ENCODE peak calls at places on chromosome 11, in four cellular contexts. Y, O, W and Q are unnamed samples. For H3K27me3 and H3K36me3, the result is how much of the 10 kb centered on the place peaks cover.

GRCh38 chr11:34027516-34028406 is 23.8 kb upstream of the CAPRIN1 start:
- DNase-seq in Y (no peak), O (no peak), W (no peak), Q (no peak)

GRCh38 chr11:70597751-70598377 is 199.5 kb downstream of the CTTN start:
- DNase-seq in W (no peak), O (no peak), Y (no peak), Q (no peak)

GRCh38 chr11:113331988-113332387 is 17.6 kb downstream of the TTC12 start:
- DNase-seq in W (no peak), Y (no peak), O (no peak), Q (no peak)

GRCh38 chr11:57248780-57249383 is 11.8 kb upstream of the APLNR start:
- DNase-seq in O (peak), Y (peak), W (peak), Q (peak)

GRCh38 chr11:115618428-115618827 is 114.2 kb upstream of the CADM1 start:
- DNase-seq in O (no peak), W (no peak), Y (no peak), Q (no peak)

GRCh38 chr11:33296695-33297094 is 39.5 kb downstream of the HIPK3 start:
- DNase-seq in W (no peak), Y (no peak), O (no peak), Q (no peak)

GRCh38 chr11:117959438-117960149 is 26.6 kb upstream of the IL10RA start:
- DNase-seq in O (no peak), Y (no peak), W (no peak), Q (no peak)

GRCh38 chr11:22625448-22626287 is at the start of gene FANCF:
- DNase-seq in Y (peak), W (peak), O (peak), Q (peak)

GRCh38 chr11:61429346-61429690 is 457 bp downstream of the CPSF7 start:
- DNase-seq in O (peak), W (peak), Y (peak), Q (peak)

GRCh38 chr11:65852508-65853248 is 5.3 kb downstream of the CFL1 start:
- DNase-seq in Y (no peak), W (no peak), O (no peak), Q (peak)

GRCh38 chr11:32353884-32354283 is 81.5 kb downstream of the WT1 start:
- DNase-seq in O (no peak), Y (no peak), W (no peak), Q (no peak)

GRCh38 chr11:110472858-110473257 is 43.1 kb downstream of the FDX1 start:
- DNase-seq in W (no peak), Y (no peak), O (no peak), Q (no peak)

GRCh38 chr11:108734956-108735559 is 70.2 kb downstream of the DDX10 start:
- DNase-seq in W (no peak), Y (peak), O (no peak), Q (no peak)

GRCh38 chr11:66268953-66269906 is 791 bp downstream of the RAB1B start:
- DNase-seq in O (no peak), W (no peak), Y (peak), Q (peak)

GRCh38 chr11:77191823-77192495 is 63.9 kb downstream of the MYO7A start:
- DNase-seq in Y (peak), O (no peak), W (no peak), Q (peak)

GRCh38 chr11:29280452-29280851 is 736.4 kb downstream of the KCNA4 start:
- DNase-seq in Y (no peak), W (no peak), O (no peak), Q (no peak)

GRCh38 chr11:128318856-128319474 is 268.4 kb downstream of the ETS1 start:
- DNase-seq in O (no peak), W (no peak), Y (peak), Q (no peak)

GRCh38 chr11:36156486-36157150 is 132.6 kb downstream of the COMMD9 start:
- DNase-seq in O (no peak), Y (no peak), W (no peak), Q (no peak)

GRCh38 chr11:112797653-112798293 is 163.4 kb upstream of the NCAM1 start:
- DNase-seq in Y (peak), W (no peak), O (no peak), Q (peak)

GRCh38 chr11:113952070-113952469 is 22.8 kb upstream of the HTR3A start:
- DNase-seq in W (no peak), Y (no peak), O (no peak), Q (no peak)

GRCh38 chr11:27722117-27722844 is 22.0 kb upstream of the BDNF start:
- DNase-seq in W (no peak), O (no peak), Y (peak), Q (peak)

GRCh38 chr11:35845860-35846259 is 98.0 kb upstream of the LDLRAD3 start:
- DNase-seq in O (no peak), W (no peak), Y (no peak), Q (no peak)

GRCh38 chr11:127136438-127136837 is 135.9 kb upstream of the KIRREL3 start:
- DNase-seq in O (no peak), Y (peak), W (no peak), Q (no peak)

GRCh38 chr11:27837895-27838563 is 137.8 kb upstream of the BDNF start:
- DNase-seq in Y (no peak), W (no peak), O (no peak), Q (no peak)

GRCh38 chr11:34346551-34346950 is 11.3 kb downstream of the ABTB2 start:
- DNase-seq in Y (no peak), W (no peak), O (peak), Q (no peak)

GRCh38 chr11:1203505-1204271 is 19.2 kb upstream of the MUC5B start:
- DNase-seq in Y (no peak), O (peak), W (no peak), Q (peak)

GRCh38 chr11:536841-537621 is at the start of gene LRRC56:
- DNase-seq in W (peak), O (peak), Y (peak), Q (peak)

GRCh38 chr11:18495268-18495667 is 31.5 kb downstream of the TSG101 start:
- DNase-seq in W (no peak), O (no peak), Y (no peak), Q (no peak)

GRCh38 chr11:67493548-67494370 is 10.9 kb downstream of the AIP start:
- DNase-seq in Y (no peak), W (no peak), O (no peak), Q (peak)

GRCh38 chr11:130180491-130180890 is 20.9 kb downstream of the ST14 start:
- DNase-seq in Y (no peak), W (no peak), O (no peak), Q (no peak)

GRCh38 chr11:6681949-6682348 is 1.2 kb downstream of the MRPL17 start:
- DNase-seq in W (no peak), O (no peak), Y (peak), Q (no peak)

GRCh38 chr11:74269161-74269809 is 42.2 kb downstream of the P4HA3 start:
- DNase-seq in O (no peak), W (no peak), Y (no peak), Q (no peak)

GRCh38 chr11:44853674-44854073 is 97.0 kb downstream of the TP53I11 start:
- DNase-seq in W (no peak), Y (no peak), O (no peak), Q (no peak)
- H3K27me3 ChIP-seq in W (under half), Y (under half), O (under half), Q (under half)

DNA sequence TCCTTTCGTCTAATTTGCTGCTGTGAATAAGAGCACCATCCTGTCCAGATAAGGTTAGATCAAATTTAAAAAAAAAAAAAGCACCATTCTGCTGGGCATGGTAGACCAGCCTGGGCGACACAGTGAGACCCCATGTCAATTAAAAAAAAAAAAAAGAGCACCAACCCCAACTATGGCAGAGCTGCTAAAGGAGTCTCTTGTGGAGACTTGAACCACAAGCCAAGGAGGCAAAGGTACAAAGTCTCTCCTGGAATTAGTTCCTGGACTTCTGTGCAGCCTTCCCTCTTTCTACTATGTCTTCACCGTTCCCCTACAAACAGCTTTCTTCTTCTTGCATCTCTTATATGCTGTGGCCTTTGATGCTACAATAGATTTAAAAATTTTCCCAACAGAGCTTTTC is 1.3 kb downstream of the PIK3C2A start:
- DNase-seq in O (no peak), Y (no peak), W (no peak), Q (no peak)
- H3K4me3 ChIP-seq in O (peak), Y (peak), W (peak), Q (peak)

DNA sequence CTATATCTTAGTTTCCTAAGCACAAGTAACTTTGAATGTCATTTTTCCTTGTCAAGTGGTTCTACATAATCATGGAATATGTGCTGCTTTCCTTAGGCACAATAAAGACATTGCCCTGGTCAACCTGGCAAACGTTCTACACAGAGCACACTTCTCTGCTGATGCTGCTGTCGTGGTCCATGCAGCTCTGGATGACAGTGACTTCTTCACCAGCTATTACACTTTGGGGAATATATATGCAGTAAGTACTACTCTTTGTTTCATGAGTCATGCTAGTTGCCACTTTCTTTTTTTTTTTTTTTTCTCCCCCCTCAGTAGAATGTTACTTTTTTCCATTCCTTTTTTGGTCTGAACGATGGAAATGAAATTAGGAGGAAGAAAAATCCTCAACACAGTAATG is 38.5 kb downstream of the TTC17 start:
- DNase-seq in Y (no peak), W (no peak), O (no peak), Q (no peak)
- H3K36me3 ChIP-seq in Y (under half), W (half or more), O (half or more), Q (under half)

DNA sequence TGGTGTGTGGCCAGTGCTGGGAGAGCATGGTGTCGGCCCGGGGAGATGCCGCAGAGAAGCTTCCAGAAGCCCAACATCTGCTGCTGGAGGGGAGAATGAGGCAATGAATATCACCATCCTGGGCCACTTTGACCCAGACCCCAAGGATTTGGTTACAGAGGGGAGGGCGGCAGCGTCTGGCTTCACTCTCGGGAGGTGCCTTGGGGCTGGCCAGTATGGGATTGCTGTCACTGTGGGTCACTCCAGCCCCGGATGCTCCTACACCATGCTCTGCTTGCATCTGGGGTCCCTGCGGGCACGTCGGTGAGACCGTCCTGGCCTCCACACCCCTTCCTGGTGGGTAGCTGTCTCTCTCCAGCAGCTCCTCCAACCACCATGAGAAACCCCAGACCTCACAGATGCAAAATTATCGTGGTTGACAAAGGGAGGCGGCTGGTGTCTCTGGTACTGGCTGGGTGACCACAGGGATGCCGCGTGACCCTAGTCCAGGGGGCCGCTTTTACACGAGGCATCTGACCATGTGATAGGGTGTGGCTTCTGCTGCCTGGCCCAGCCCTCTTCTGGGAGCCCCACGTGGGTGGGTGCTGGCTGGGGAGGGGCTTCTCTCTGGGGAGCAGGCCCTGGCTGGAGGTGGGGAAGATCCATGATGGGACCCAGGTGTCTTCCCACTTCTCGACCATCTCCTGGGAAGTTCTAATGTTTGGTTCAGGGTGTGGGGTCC is 5.7 kb downstream of the KCNQ1 start:
- DNase-seq in Y (no peak), W (no peak), O (no peak), Q (peak)
- H3K27me3 ChIP-seq in Y (under half), W (under half), O (under half), Q (under half)